ENCODE peak calls at places on chromosomes 2 and 18, in ten cellular contexts. P is lower lobe of right lung; F is ovary; K is naive thymus-derived CD4-positive, alpha-beta T cell; N is K562; C is pancreas; I is Panc1; D is endodermal cell; O is right lobe of liver; U is OCI-LY7. E is an unnamed sample.

GRCh38 chr2:105675841-105676240 is 68.9 kb upstream of the NCK2 start:
- DNase-seq in D (no peak), I (no peak), C (no peak), N (no peak), U (no peak), K (no peak), P (no peak), O (no peak), F (no peak), E (no peak)

GRCh38 chr2:205482399-205483065 is 199.8 kb upstream of the NRP2 start:
- DNase-seq in I (no peak), C (no peak), D (peak; percentile 52), N (no peak), K (no peak), F (no peak), U (no peak), P (no peak), O (no peak), E (no peak)

GRCh38 chr2:2148776-2149175 is 182.3 kb downstream of the MYT1L start:
- DNase-seq in F (no peak), U (no peak), D (no peak), N (no peak), O (no peak), I (no peak), P (no peak), K (no peak), C (no peak), E (no peak)

GRCh38 chr2:33645861-33646260 is 46.8 kb upstream of the FAM98A start:
- DNase-seq in P (no peak), N (no peak), F (no peak), D (no peak), O (no peak), C (no peak), K (no peak), U (no peak), I (no peak), E (peak; percentile 51)

GRCh38 chr2:106095478-106096392 is 98.4 kb downstream of the UXS1 start:
- DNase-seq in C (no peak), U (no peak), F (no peak), P (no peak), K (peak; percentile 84), N (no peak), D (peak; percentile 38), I (no peak), O (no peak), E (no peak)

GRCh38 chr2:190843874-190844699 is 36.5 kb upstream of the GLS start:
- DNase-seq in K (no peak), P (no peak), U (no peak), I (no peak), D (no peak), O (no peak), N (no peak), C (no peak), F (no peak), E (no peak)

GRCh38 chr18:22591231-22591630 is 173.5 kb upstream of the CTAGE1 start:
- DNase-seq in P (no peak), C (no peak), N (no peak), D (no peak), U (no peak), K (no peak), I (no peak), F (no peak), O (no peak), E (peak; percentile 86)

GRCh38 chr2:168363382-168364092 is 92.5 kb upstream of the CERS6 start:
- DNase-seq in D (no peak), N (no peak), K (no peak), U (no peak), O (no peak), P (no peak), C (no peak), F (no peak), I (no peak), E (no peak)

GRCh38 chr2:18387479-18388206 is 172.8 kb downstream of the RDH14 start:
- DNase-seq in K (peak; percentile 53), C (peak; percentile 75), N (peak; percentile 68), U (peak; percentile 62), F (peak; percentile 78), O (peak; percentile 63), D (peak; percentile 95), P (peak; percentile 66), I (peak; percentile 79), E (peak; percentile 64)

GRCh38 chr2:207734264-207734635 is 22.8 kb downstream of the CCNYL1 start:
- DNase-seq in P (no peak), K (no peak), N (no peak), D (no peak), F (no peak), I (no peak), C (no peak), O (no peak), U (peak; percentile 23), E (peak; percentile 60)

GRCh38 chr18:59156316-59156715 is 16.6 kb downstream of the SEC11C start:
- DNase-seq in N (no peak), U (no peak), C (no peak), F (no peak), I (no peak), P (no peak), O (no peak), D (no peak), K (no peak), E (no peak)
- H3K36me3 ChIP-seq in N (peaks cover 4% of the 10 kb centered on the region), U (peaks cover 50% of the 10 kb centered on the region), C (peaks cover 4% of the 10 kb centered on the region), F (no peaks in the 10 kb centered on the region), I (no peaks in the 10 kb centered on the region), P (peaks cover 82% of the 10 kb centered on the region), O (no peaks in the 10 kb centered on the region), D (peaks cover 42% of the 10 kb centered on the region), K (peaks cover 43% of the 10 kb centered on the region), E (no peaks in the 10 kb centered on the region)

GRCh38 chr2:43455296-43455695 is 140.5 kb downstream of the THADA start:
- DNase-seq in F (no peak), I (no peak), K (no peak), O (no peak), U (no peak), D (no peak), P (no peak), C (no peak), N (no peak), E (no peak)
- H3K4me1 ChIP-seq in F (peaks cover 5% of the 10 kb centered on the region), I (no peaks in the 10 kb centered on the region), K (no peaks in the 10 kb centered on the region), O (no peaks in the 10 kb centered on the region), U (peaks cover 3% of the 10 kb centered on the region), D (peaks cover 4% of the 10 kb centered on the region), P (peaks cover 53% of the 10 kb centered on the region), C (peaks cover 18% of the 10 kb centered on the region), N (no peaks in the 10 kb centered on the region), E (peaks cover 12% of the 10 kb centered on the region)

GRCh38 chr2:187054501-187055319 is 205.7 kb upstream of the ZSWIM2 start:
- DNase-seq in K (no peak), F (no peak), P (no peak), U (no peak), D (peak; percentile 71), I (no peak), O (no peak), C (no peak), N (no peak), E (no peak)
- H3K36me3 ChIP-seq in K (no peaks in the 10 kb centered on the region), F (no peaks in the 10 kb centered on the region), P (no peaks in the 10 kb centered on the region), U (no peaks in the 10 kb centered on the region), D (no peaks in the 10 kb centered on the region), I (no peaks in the 10 kb centered on the region), O (no peaks in the 10 kb centered on the region), C (no peaks in the 10 kb centered on the region), N (no peaks in the 10 kb centered on the region), E (no peaks in the 10 kb centered on the region)

GRCh38 chr2:217931846-217932560 is 70.8 kb downstream of the TNS1 start:
- DNase-seq in P (no peak), N (no peak), O (no peak), D (no peak), K (no peak), I (no peak), F (no peak), U (no peak), C (no peak), E (no peak)
- H3K4me1 ChIP-seq in P (peaks cover 100% of the 10 kb centered on the region), N (peaks cover under 1% of the 10 kb centered on the region), O (no peaks in the 10 kb centered on the region), D (peaks cover under 1% of the 10 kb centered on the region), K (no peaks in the 10 kb centered on the region), I (no peaks in the 10 kb centered on the region), F (peaks cover 76% of the 10 kb centered on the region), U (no peaks in the 10 kb centered on the region), C (peaks cover 78% of the 10 kb centered on the region), E (peaks cover 70% of the 10 kb centered on the region)